ENCODE peak calls at places on chromosome 21, in five cellular contexts. F is HepG2, P is K562, Y is GM12878, B is H1. N is an unnamed sample.

GRCh38 chr21:24428539-24429186 is 1178.6 kb downstream of the MRPL39 start:
- DNase-seq in F (no peak), P (no peak), Y (no peak), B (no peak), N (no peak)

GRCh38 chr21:16363563-16363962 is 633.8 kb downstream of the USP25 start:
- DNase-seq in F (no peak), P (no peak), Y (no peak), B (no peak), N (no peak)

GRCh38 chr21:28333455-28334108 is 659.1 kb downstream of the LTN1 start:
- DNase-seq in F (peak; percentile 13), P (no peak), Y (no peak), B (no peak), N (no peak)

GRCh38 chr21:44709426-44710293 is 1.7 kb downstream of the TSPEAR start:
- DNase-seq in F (no peak), P (no peak), Y (no peak), B (no peak), N (no peak)

GRCh38 chr21:37198989-37199924 is 67.9 kb downstream of the VPS26C start:
- DNase-seq in F (no peak), P (no peak), Y (no peak), B (no peak), N (no peak)

GRCh38 chr21:32061755-32062154 is 188.9 kb downstream of the HUNK start:
- DNase-seq in F (no peak), P (no peak), Y (no peak), B (no peak), N (no peak)

GRCh38 chr21:24825348-24825747 is 781.9 kb downstream of the MRPL39 start:
- DNase-seq in F (no peak), P (no peak), Y (no peak), B (no peak), N (no peak)

GRCh38 chr21:31564439-31564838 is 95.1 kb upstream of the SOD1 start:
- DNase-seq in F (no peak), P (no peak), Y (no peak), B (no peak), N (no peak)

GRCh38 chr21:44834231-44834950 is 16.5 kb upstream of the SUMO3 start:
- DNase-seq in F (no peak), P (no peak), Y (no peak), B (no peak), N (no peak)

GRCh38 chr21:26148071-26148470 is 22.5 kb downstream of the APP start:
- DNase-seq in F (no peak), P (no peak), Y (no peak), B (no peak), N (peak; percentile 61)

GRCh38 chr21:21019681-21020080 is 21.5 kb downstream of the NCAM2 start:
- DNase-seq in F (no peak), P (no peak), Y (no peak), B (no peak), N (no peak)

GRCh38 chr21:32004281-32004680 is 131.5 kb downstream of the HUNK start:
- DNase-seq in F (no peak), P (no peak), Y (no peak), B (no peak), N (no peak)

GRCh38 chr21:31011412-31011811 is 26.9 kb downstream of the KRTAP19-8 start:
- DNase-seq in F (no peak), P (no peak), Y (no peak), B (no peak), N (no peak)

GRCh38 chr21:15731243-15731613 is 1.4 kb downstream of the USP25 start:
- DNase-seq in F (peak; percentile 25), P (no peak), Y (no peak), B (no peak), N (no peak)

GRCh38 chr21:28150021-28150420 is 842.7 kb downstream of the LTN1 start:
- DNase-seq in F (no peak), P (no peak), Y (no peak), B (no peak), N (no peak)

GRCh38 chr21:26099610-26100219 is 70.9 kb downstream of the APP start:
- DNase-seq in F (no peak), P (no peak), Y (no peak), B (no peak), N (no peak)

GRCh38 chr21:26405735-26406361 is 167.2 kb downstream of the CYYR1 start:
- DNase-seq in F (no peak), P (no peak), Y (no peak), B (no peak), N (no peak)

GRCh38 chr21:29514652-29515247 is 216.0 kb downstream of the BACH1 start:
- DNase-seq in F (no peak), P (no peak), Y (no peak), B (no peak), N (no peak)

GRCh38 chr21:28317177-28317950 is 675.3 kb downstream of the LTN1 start:
- DNase-seq in F (no peak), P (no peak), Y (no peak), B (no peak), N (no peak)

GRCh38 chr21:14545906-14546480 is at the start of gene SAMSN1:
- DNase-seq in F (no peak), P (peak; percentile 52), Y (peak; percentile 78), B (no peak), N (no peak)

GRCh38 chr21:27572681-27573080 is 605.8 kb upstream of the ADAMTS5 start:
- DNase-seq in F (no peak), P (no peak), Y (no peak), B (no peak), N (no peak)

GRCh38 chr21:26389971-26390641 is 183.0 kb downstream of the CYYR1 start:
- DNase-seq in F (no peak), P (no peak), Y (no peak), B (no peak), N (no peak)

GRCh38 chr21:20538039-20538658 is 460.1 kb upstream of the NCAM2 start:
- DNase-seq in F (no peak), P (no peak), Y (no peak), B (no peak), N (no peak)

DNA sequence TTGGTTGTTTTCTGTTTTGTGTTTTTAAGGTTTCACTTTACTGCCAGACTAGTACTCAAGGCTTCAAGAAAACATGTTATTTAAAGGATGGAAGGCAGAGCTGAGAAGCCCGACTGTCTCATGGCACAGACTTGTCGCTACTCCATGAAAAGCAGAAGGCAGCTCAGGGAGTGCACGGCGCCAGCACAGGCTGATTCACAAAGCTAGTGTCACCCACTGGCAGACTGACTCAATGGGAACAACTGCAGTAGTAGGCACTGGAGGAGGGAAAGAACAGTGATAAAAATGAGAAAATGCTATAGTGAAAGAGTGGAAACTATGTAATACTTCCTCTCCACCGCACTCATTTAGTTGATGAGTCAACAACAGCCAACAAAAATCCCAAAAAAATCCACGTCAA is 14.7 kb downstream of the HSF2BP start:
- DNase-seq in F (no peak), P (no peak), Y (no peak), B (no peak), N (no peak)
- TF ChIP-seq ATF3 in F (no peak), P (no peak), Y (no peak), B (no peak), N (no peak)

DNA sequence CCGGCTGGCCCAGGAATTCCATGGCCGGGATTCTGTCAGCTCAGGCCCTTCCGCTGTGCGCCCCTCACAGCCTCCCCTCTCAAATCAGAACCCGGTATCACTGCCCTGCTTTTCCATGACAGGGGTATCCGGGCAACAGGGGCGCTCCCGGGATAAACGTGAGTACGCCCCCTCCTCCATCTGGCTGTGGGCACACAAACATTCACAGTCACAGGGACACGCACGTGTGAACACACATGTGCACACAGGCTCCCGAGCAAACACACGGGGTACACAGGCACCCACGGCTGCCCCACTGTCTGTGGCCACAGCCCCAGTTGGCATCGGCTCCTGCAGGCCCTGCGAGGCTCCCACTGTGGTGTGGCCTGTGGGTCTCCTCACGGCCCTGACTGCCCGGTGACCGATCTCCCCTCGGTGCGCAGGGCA is 16.7 kb downstream of the COL6A1 start:
- DNase-seq in F (no peak), P (no peak), Y (no peak), B (no peak), N (peak; percentile 8)
- TF ChIP-seq CREB1 in F (no peak), P (no peak), Y (no peak), B (no peak), N (no peak)

GRCh38 chr21:35236090-35236489 is 187.0 kb upstream of the RUNX1 start:
- DNase-seq in F (no peak), P (no peak), Y (peak; percentile 51), B (no peak), N (no peak)

GRCh38 chr21:35229290-35229689 is 180.2 kb upstream of the RUNX1 start:
- DNase-seq in F (no peak), P (no peak), Y (no peak), B (no peak), N (no peak)

GRCh38 chr21:35231115-35231514 is 182.0 kb upstream of the RUNX1 start:
- DNase-seq in F (no peak), P (no peak), Y (no peak), B (no peak), N (no peak)

GRCh38 chr21:35234725-35235124 is 185.6 kb upstream of the RUNX1 start:
- DNase-seq in F (no peak), P (no peak), Y (peak; percentile 33), B (no peak), N (no peak)

GRCh38 chr21:35232545-35233176 is 183.6 kb upstream of the RUNX1 start:
- DNase-seq in F (peak; percentile 31), P (peak; percentile 26), Y (no peak), B (no peak), N (no peak)
- TF ChIP-seq ATF3 in F (no peak), P (peak; percentile 72), Y (no peak), B (no peak), N (no peak)

GRCh38 chr21:38244885-38245869 is 11.6 kb upstream of the KCNJ15 start:
- DNase-seq in F (no peak), P (no peak), Y (peak; percentile 59), B (no peak), N (no peak)
- TF ChIP-seq CREB1 in F (no peak), P (no peak), Y (peak; percentile 89), B (no peak), N (no peak)

GRCh38 chr21:41885341-41886024 is 6.3 kb upstream of the PRDM15 start:
- DNase-seq in F (no peak), P (no peak), Y (no peak), B (no peak), N (no peak)
- TF ChIP-seq ATF3 in F (no peak), P (no peak), Y (no peak), B (no peak), N (no peak)

DNA sequence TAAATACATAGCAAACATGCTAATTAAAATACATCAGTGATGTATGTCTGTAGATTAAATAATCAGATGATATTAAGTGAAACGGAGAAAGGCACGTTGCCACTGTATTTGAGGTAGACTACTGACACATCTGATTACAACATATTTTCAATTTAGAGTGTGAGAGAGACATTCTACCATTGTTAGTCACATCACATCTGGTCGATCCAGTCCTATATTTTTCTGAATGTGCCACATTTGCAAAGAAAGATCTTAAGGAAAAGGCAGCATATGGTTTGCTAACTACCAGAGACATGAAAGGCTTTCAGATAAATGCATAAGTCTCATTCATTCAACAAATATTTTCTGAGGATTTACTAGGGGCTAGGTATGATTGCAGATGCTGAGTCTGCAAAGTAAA is 114.3 kb upstream of the RUNX1 start:
- DNase-seq in F (no peak), P (no peak), Y (no peak), B (no peak), N (no peak)
- TF ChIP-seq CREB1 in F (no peak), P (no peak), Y (no peak), B (no peak), N (no peak)

N was measured in WTC11.